ENCODE peak calls at places on chromosomes 12 and 14, in six cellular contexts. V, P, A, Y, L and X are unnamed samples.
A peak's percentile ranks its signal among the peaks of the same experiment; 100 is the strongest.

GRCh38 chr12:101407054-101407437 is 526 bp downstream of the ARL1 start:
- DNase-seq in P (no peak), Y (peak; percentile 8), L (no peak), V (peak; percentile 44), A (no peak), X (peak; percentile 16)

GRCh38 chr14:67420102-67420739 is 8.3 kb upstream of the PLEK2 start:
- DNase-seq in Y (no peak), P (peak; percentile 70), A (no peak), V (peak; percentile 57), L (no peak), X (no peak)

GRCh38 chr12:97556201-97556824 is 93.7 kb downstream of the RMST start:
- DNase-seq in Y (no peak), L (no peak), V (no peak), A (no peak), P (peak; percentile 1), X (peak; percentile 10)

GRCh38 chr12:66668311-66668710 is 10.6 kb downstream of the GRIP1 start:
- DNase-seq in L (no peak), Y (no peak), A (no peak), V (no peak), P (no peak), X (no peak)

GRCh38 chr12:120261951-120262851 is 3.3 kb downstream of the PXN start:
- DNase-seq in L (peak; percentile 25), A (peak; percentile 70), Y (no peak), P (peak; percentile 39), V (peak; percentile 55), X (no peak)

GRCh38 chr12:49897276-49897675 is 6.4 kb downstream of the FAIM2 start:
- DNase-seq in A (no peak), L (no peak), P (no peak), Y (no peak), V (no peak), X (no peak)

GRCh38 chr14:91980157-91980556 is 32.7 kb upstream of the FBLN5 start:
- DNase-seq in P (no peak), Y (no peak), V (peak; percentile 12), A (peak; percentile 75), L (no peak), X (peak; percentile 87)

GRCh38 chr12:130162267-130162666 is at the start of gene FZD10:
- DNase-seq in L (no peak), V (peak; percentile 31), P (no peak), A (no peak), Y (no peak), X (no peak)

GRCh38 chr12:43278268-43278832 is 273.7 kb downstream of the ADAMTS20 start:
- DNase-seq in Y (no peak), P (no peak), L (no peak), A (no peak), V (no peak), X (no peak)

GRCh38 chr14:22177870-22178269 is 411.2 kb downstream of the DAD1 start:
- DNase-seq in Y (no peak), V (no peak), L (no peak), A (no peak), P (peak; percentile 68), X (no peak)

GRCh38 chr14:98244162-98244948 is 1027.6 kb downstream of the BCL11B start:
- DNase-seq in L (no peak), V (no peak), P (no peak), A (no peak), Y (no peak), X (no peak)

GRCh38 chr14:103360548-103360947 is 24.7 kb upstream of the MARK3 start:
- DNase-seq in L (no peak), Y (no peak), V (no peak), A (no peak), P (no peak), X (no peak)

GRCh38 chr12:6273209-6273928 is 37.1 kb upstream of the PLEKHG6 start:
- DNase-seq in P (no peak), L (no peak), Y (no peak), V (no peak), A (no peak), X (no peak)

GRCh38 chr12:67651380-67651695 is 2.8 kb downstream of the DYRK2 start:
- DNase-seq in V (peak; percentile 59), Y (no peak), L (peak; percentile 24), P (peak; percentile 47), A (no peak), X (no peak)

GRCh38 chr12:132057691-132058090 is 86.4 kb downstream of the DDX51 start:
- DNase-seq in Y (no peak), V (no peak), P (no peak), L (no peak), A (no peak), X (no peak)

GRCh38 chr14:71722885-71723284 is 209.3 kb upstream of the RGS6 start:
- DNase-seq in V (no peak), A (no peak), P (no peak), L (no peak), Y (no peak), X (no peak)

GRCh38 chr14:32006267-32007110 is 70.6 kb upstream of the ARHGAP5 start:
- DNase-seq in P (no peak), L (no peak), V (no peak), Y (peak; percentile 34), A (no peak), X (no peak)

GRCh38 chr12:94534761-94535613 is 75.3 kb upstream of the CEP83 start:
- DNase-seq in A (no peak), V (no peak), P (peak; percentile 33), Y (no peak), L (no peak), X (no peak)

GRCh38 chr12:55972906-55973597 is 826 bp upstream of the RAB5B start:
- DNase-seq in A (no peak), L (no peak), Y (no peak), P (no peak), V (peak; percentile 8), X (no peak)

GRCh38 chr12:105409881-105410471 is 79.5 kb downstream of the C12orf75 start:
- DNase-seq in P (peak; percentile 16), A (no peak), L (no peak), V (no peak), Y (no peak), X (no peak)

GRCh38 chr12:122942609-122943008 is 23.7 kb downstream of the ABCB9 start:
- DNase-seq in V (no peak), Y (no peak), P (no peak), L (no peak), A (no peak), X (no peak)

GRCh38 chr12:48189331-48190125 is 6.1 kb downstream of the CCDC184 start:
- DNase-seq in V (peak; percentile 87), Y (peak; percentile 80), A (peak; percentile 57), L (peak; percentile 40), P (peak; percentile 80), X (peak; percentile 42)

GRCh38 chr12:27428466-27428865 is 18.1 kb upstream of the SMCO2 start:
- DNase-seq in L (no peak), A (no peak), Y (no peak), P (no peak), V (no peak), X (no peak)

GRCh38 chr12:130765186-130765659 is 49.1 kb upstream of the RIMBP2 start:
- DNase-seq in Y (no peak), A (peak; percentile 57), V (peak; percentile 35), L (no peak), P (no peak), X (no peak)

GRCh38 chr14:59406454-59407245 is 58.5 kb downstream of the GPR135 start:
- DNase-seq in P (no peak), V (no peak), A (no peak), Y (no peak), L (no peak), X (peak; percentile 80)